ENCODE peak calls at places on chromosomes 13 and 19, in four cellular contexts. One of them, this sample, is unnamed.

GRCh38 chr13:75135325-75135825 is 346.6 kb downstream of the TBC1D4 start:
- DNase-seq in GM12878: no peak
- DNase-seq in K562: no peak
- DNase-seq in HepG2: no peak
- DNase-seq in this sample: no peak

GRCh38 chr13:78228211-78228610 is 309.6 kb upstream of the EDNRB start:
- DNase-seq in GM12878: no peak
- DNase-seq in K562: no peak
- DNase-seq in HepG2: no peak
- DNase-seq in this sample: no peak

GRCh38 chr13:36345438-36346221 is 564 bp downstream of the SPART start:
- DNase-seq in HepG2: peak
- DNase-seq in GM12878: no peak
- DNase-seq in K562: peak
- DNase-seq in this sample: peak

GRCh38 chr13:29654384-29654783 is 58.9 kb upstream of the SLC7A1 start:
- DNase-seq in K562: no peak
- DNase-seq in HepG2: no peak
- DNase-seq in GM12878: no peak
- DNase-seq in this sample: no peak

GRCh38 chr13:79973533-79973963 is 367.4 kb downstream of the SPRY2 start:
- DNase-seq in K562: peak
- DNase-seq in HepG2: no peak
- DNase-seq in GM12878: no peak
- DNase-seq in this sample: peak

GRCh38 chr13:38350114-38350617 is 515 bp downstream of the UFM1 start:
- DNase-seq in HepG2: peak
- DNase-seq in GM12878: no peak
- DNase-seq in K562: peak
- DNase-seq in this sample: peak

GRCh38 chr13:93279982-93280381 is 53.4 kb downstream of the GPC6 start:
- DNase-seq in GM12878: no peak
- DNase-seq in HepG2: no peak
- DNase-seq in K562: no peak
- DNase-seq in this sample: no peak

GRCh38 chr13:21668665-21669599 is 1.9 kb upstream of the FGF9 start:
- DNase-seq in K562: no peak
- DNase-seq in GM12878: no peak
- DNase-seq in HepG2: no peak
- DNase-seq in this sample: peak

GRCh38 chr19:3509566-3509989 is 3.5 kb downstream of the FZR1 start:
- DNase-seq in K562: no peak
- DNase-seq in HepG2: no peak
- DNase-seq in GM12878: no peak
- DNase-seq in this sample: no peak

GRCh38 chr13:84649853-84650252 is 767.6 kb upstream of the SLITRK1 start:
- DNase-seq in K562: no peak
- DNase-seq in GM12878: no peak
- DNase-seq in HepG2: no peak
- DNase-seq in this sample: no peak

GRCh38 chr19:19463348-19464117 is 51.8 kb downstream of the TSSK6 start:
- DNase-seq in GM12878: no peak
- DNase-seq in HepG2: no peak
- DNase-seq in K562: no peak
- DNase-seq in this sample: no peak

GRCh38 chr19:2456301-2456570 is 523 bp downstream of the LMNB2 start:
- DNase-seq in HepG2: no peak
- DNase-seq in K562: no peak
- DNase-seq in GM12878: no peak
- DNase-seq in this sample: no peak

GRCh38 chr19:2455481-2456300 is 1.1 kb downstream of the LMNB2 start:
- DNase-seq in K562: peak
- DNase-seq in HepG2: no peak
- DNase-seq in GM12878: no peak
- DNase-seq in this sample: peak

GRCh38 chr19:2454199-2454961 is 2.4 kb downstream of the LMNB2 start:
- DNase-seq in K562: no peak
- DNase-seq in GM12878: no peak
- DNase-seq in HepG2: no peak
- DNase-seq in this sample: no peak

GRCh38 chr19:2453431-2454025 is 3.2 kb downstream of the LMNB2 start:
- DNase-seq in GM12878: no peak
- DNase-seq in K562: no peak
- DNase-seq in HepG2: no peak
- DNase-seq in this sample: no peak

DNA sequence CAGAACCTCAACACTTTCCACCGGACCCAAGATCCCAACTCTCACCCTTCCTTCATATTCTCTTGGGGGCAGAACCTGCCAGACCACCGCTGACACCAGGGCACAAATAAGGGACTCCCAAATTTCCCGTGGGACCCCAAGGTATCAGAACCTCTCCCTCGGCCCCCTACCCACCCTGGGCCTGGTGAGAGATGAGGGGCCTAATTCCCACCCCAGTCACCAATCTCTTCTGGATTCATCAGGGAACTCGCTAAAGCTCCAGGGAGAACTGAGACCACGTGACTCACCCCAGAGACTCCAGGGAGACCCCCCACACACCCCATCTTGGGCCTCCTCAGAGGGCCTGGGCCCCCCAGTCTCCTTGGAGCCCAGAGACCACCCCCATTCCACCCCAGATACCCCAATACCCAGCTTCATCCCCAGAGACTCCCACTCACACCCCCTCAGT is 1.8 kb downstream of the LMNB2 start:
- DNase-seq in HepG2: no peak
- DNase-seq in GM12878: no peak
- DNase-seq in K562: no peak
- DNase-seq in this sample: no peak
- TF ChIP-seq TARDBP in HepG2: no peak
- TF ChIP-seq TARDBP in GM12878: no peak
- TF ChIP-seq TARDBP in K562: no peak
- TF ChIP-seq TARDBP in this sample: no peak

GRCh38 chr19:6577410-6578125 is 13.4 kb downstream of the CD70 start:
- DNase-seq in GM12878: peak
- DNase-seq in HepG2: no peak
- DNase-seq in K562: peak
- DNase-seq in this sample: no peak
- TF ChIP-seq TARDBP in GM12878: no peak
- TF ChIP-seq TARDBP in HepG2: no peak
- TF ChIP-seq TARDBP in K562: no peak
- TF ChIP-seq TARDBP in this sample: no peak

DNA sequence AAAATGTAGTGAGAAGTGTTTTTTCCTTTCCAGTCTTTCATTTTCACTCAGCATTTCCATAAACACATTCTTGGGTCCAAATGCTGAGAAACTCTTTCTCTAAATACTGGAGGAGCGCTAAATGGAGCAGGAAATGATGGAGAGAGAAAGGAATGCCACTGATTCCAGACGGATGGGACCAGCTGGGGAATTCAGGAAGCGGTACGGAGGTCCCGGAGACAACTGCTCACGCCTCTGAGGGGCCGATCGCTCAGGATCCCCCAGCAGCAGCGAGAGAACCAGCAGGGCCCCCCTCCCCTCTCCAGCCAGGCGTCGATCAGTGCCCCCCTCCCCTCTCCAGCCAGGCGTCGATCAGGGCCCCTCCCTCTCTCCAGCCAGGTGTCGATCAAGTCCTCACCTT is 13.2 kb downstream of the RASA3 start:
- DNase-seq in GM12878: no peak
- DNase-seq in K562: no peak
- DNase-seq in HepG2: peak
- DNase-seq in this sample: no peak
- TF ChIP-seq TARDBP in GM12878: no peak
- TF ChIP-seq TARDBP in K562: no peak
- TF ChIP-seq TARDBP in HepG2: no peak
- TF ChIP-seq TARDBP in this sample: no peak

GRCh38 chr13:70339738-70340137 is 231.5 kb upstream of the KLHL1 start:
- DNase-seq in K562: no peak
- DNase-seq in GM12878: no peak
- DNase-seq in HepG2: peak
- DNase-seq in this sample: peak
- TF ChIP-seq TARDBP in K562: no peak
- TF ChIP-seq TARDBP in GM12878: no peak
- TF ChIP-seq TARDBP in HepG2: no peak
- TF ChIP-seq TARDBP in this sample: no peak

GRCh38 chr19:41595890-41596280 is 19.9 kb downstream of the CEACAM21 start:
- DNase-seq in K562: no peak
- DNase-seq in GM12878: no peak
- DNase-seq in HepG2: no peak
- DNase-seq in this sample: no peak

GRCh38 chr19:41597600-41598041 is 21.7 kb downstream of the CEACAM21 start:
- DNase-seq in HepG2: peak
- DNase-seq in GM12878: peak
- DNase-seq in K562: peak
- DNase-seq in this sample: peak

GRCh38 chr19:41601771-41602170 is 25.1 kb downstream of the CEACAM4 start:
- DNase-seq in HepG2: no peak
- DNase-seq in K562: no peak
- DNase-seq in GM12878: no peak
- DNase-seq in this sample: no peak

GRCh38 chr19:41595258-41595889 is 19.4 kb downstream of the CEACAM21 start:
- DNase-seq in HepG2: peak
- DNase-seq in GM12878: peak
- DNase-seq in K562: peak
- DNase-seq in this sample: peak

DNA sequence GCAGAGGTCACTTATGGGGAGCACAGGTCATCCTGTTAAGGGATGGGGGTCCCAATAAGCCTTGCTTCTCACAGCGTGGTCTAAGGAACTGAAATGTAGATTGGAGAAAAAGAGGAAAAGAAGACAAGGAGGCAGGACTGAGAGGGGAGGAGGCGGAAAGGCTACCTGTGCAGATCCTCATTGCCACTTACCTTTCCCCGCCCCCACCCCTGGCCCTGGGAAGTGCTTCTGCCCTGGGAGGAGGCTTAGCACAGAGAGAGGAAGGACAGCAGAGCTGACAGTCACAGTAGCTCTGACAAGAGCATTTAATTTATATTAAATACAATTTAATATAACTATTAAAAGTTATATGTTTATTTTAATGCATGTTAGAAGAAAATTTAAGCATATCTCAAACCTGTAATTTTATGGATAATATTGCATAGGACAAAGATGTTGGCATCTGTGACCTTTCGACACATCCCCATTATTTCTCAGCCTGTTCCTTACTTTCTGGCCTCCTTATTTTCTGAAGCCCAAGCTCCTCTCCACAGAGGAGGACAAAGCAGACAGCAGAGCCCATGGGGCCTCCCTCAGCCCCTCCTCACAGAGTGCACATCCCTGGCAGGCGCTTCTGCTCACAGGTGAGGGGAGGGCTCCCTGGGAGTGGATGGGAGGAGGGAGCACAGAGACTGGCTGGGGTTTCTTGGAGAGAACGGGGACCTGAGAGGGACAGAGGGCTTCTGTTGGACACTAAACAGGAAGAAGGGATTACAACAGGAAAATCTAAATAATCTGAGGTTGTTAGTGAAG is 23.4 kb downstream of the CEACAM21 start:
- DNase-seq in GM12878: no peak
- DNase-seq in K562: no peak
- DNase-seq in HepG2: no peak
- DNase-seq in this sample: no peak
- TF ChIP-seq TARDBP in GM12878: no peak
- TF ChIP-seq TARDBP in K562: no peak
- TF ChIP-seq TARDBP in HepG2: no peak
- TF ChIP-seq TARDBP in this sample: no peak

GRCh38 chr13:31982540-31982939 is 49.0 kb upstream of the FRY start:
- DNase-seq in GM12878: no peak
- DNase-seq in HepG2: peak
- DNase-seq in K562: no peak
- DNase-seq in this sample: no peak

GRCh38 chr13:31982124-31982523 is 49.5 kb upstream of the FRY start:
- DNase-seq in K562: no peak
- DNase-seq in HepG2: no peak
- DNase-seq in GM12878: no peak
- DNase-seq in this sample: no peak

GRCh38 chr13:31978021-31978420 is 53.6 kb upstream of the FRY start:
- DNase-seq in K562: no peak
- DNase-seq in GM12878: no peak
- DNase-seq in HepG2: no peak
- DNase-seq in this sample: no peak

GRCh38 chr13:31980842-31981241 is 50.7 kb upstream of the FRY start:
- DNase-seq in GM12878: no peak
- DNase-seq in HepG2: no peak
- DNase-seq in K562: no peak
- DNase-seq in this sample: no peak
- TF ChIP-seq TARDBP in GM12878: no peak
- TF ChIP-seq TARDBP in HepG2: no peak
- TF ChIP-seq TARDBP in K562: no peak
- TF ChIP-seq TARDBP in this sample: no peak